ENCODE peak calls at places on chromosomes 12 and 14, in seven cellular contexts. One of them, this sample, is unnamed.

GRCh38 chr14:41950428-41950827 is 343.8 kb downstream of the LRFN5 start:
- DNase-seq in HFF-Myc: no peak
- DNase-seq in neuronal stem cell: no peak
- DNase-seq in GM12891: no peak
- DNase-seq in NCI-H510A: no peak
- DNase-seq in RWPE1: no peak
- DNase-seq in NCI-H1048: no peak
- DNase-seq in this sample: no peak

GRCh38 chr14:22283000-22283399 is 306.0 kb downstream of the DAD1 start:
- DNase-seq in HFF-Myc: no peak
- DNase-seq in neuronal stem cell: no peak
- DNase-seq in GM12891: no peak
- DNase-seq in NCI-H510A: no peak
- DNase-seq in RWPE1: no peak
- DNase-seq in NCI-H1048: no peak
- DNase-seq in this sample: no peak

GRCh38 chr14:73753043-73753886 is 39.1 kb upstream of the PNMA1 start:
- DNase-seq in HFF-Myc: no peak
- DNase-seq in neuronal stem cell: no peak
- DNase-seq in GM12891: no peak
- DNase-seq in NCI-H510A: no peak
- DNase-seq in RWPE1: no peak
- DNase-seq in NCI-H1048: no peak
- DNase-seq in this sample: no peak

GRCh38 chr14:103731916-103732867 is 16.6 kb downstream of the ZFYVE21 start:
- DNase-seq in HFF-Myc: no peak
- DNase-seq in neuronal stem cell: no peak
- DNase-seq in GM12891: no peak
- DNase-seq in NCI-H510A: no peak
- DNase-seq in RWPE1: no peak
- DNase-seq in NCI-H1048: no peak
- DNase-seq in this sample: no peak

GRCh38 chr14:66117600-66117999 is 368.6 kb upstream of the CCDC196 start:
- DNase-seq in HFF-Myc: no peak
- DNase-seq in neuronal stem cell: no peak
- DNase-seq in GM12891: no peak
- DNase-seq in NCI-H510A: no peak
- DNase-seq in RWPE1: peak; percentile 81
- DNase-seq in NCI-H1048: no peak
- DNase-seq in this sample: peak; percentile 12

GRCh38 chr12:6384499-6385436 is 806 bp downstream of the LTBR start:
- DNase-seq in HFF-Myc: no peak
- DNase-seq in neuronal stem cell: no peak
- DNase-seq in GM12891: no peak
- DNase-seq in NCI-H510A: no peak
- DNase-seq in RWPE1: no peak
- DNase-seq in NCI-H1048: no peak
- DNase-seq in this sample: no peak

GRCh38 chr14:39488600-39488999 is 56.4 kb upstream of the FBXO33 start:
- DNase-seq in HFF-Myc: no peak
- DNase-seq in neuronal stem cell: peak; percentile 75
- DNase-seq in GM12891: no peak
- DNase-seq in NCI-H510A: no peak
- DNase-seq in RWPE1: no peak
- DNase-seq in NCI-H1048: no peak
- DNase-seq in this sample: peak; percentile 32

GRCh38 chr12:120416490-120417216 is 21.3 kb upstream of the COX6A1 start:
- DNase-seq in HFF-Myc: no peak
- DNase-seq in neuronal stem cell: no peak
- DNase-seq in GM12891: no peak
- DNase-seq in NCI-H510A: no peak
- DNase-seq in RWPE1: no peak
- DNase-seq in NCI-H1048: no peak
- DNase-seq in this sample: no peak

GRCh38 chr14:76763362-76764041 is 2.2 kb downstream of the VASH1 start:
- DNase-seq in HFF-Myc: no peak
- DNase-seq in neuronal stem cell: no peak
- DNase-seq in GM12891: no peak
- DNase-seq in NCI-H510A: no peak
- DNase-seq in RWPE1: no peak
- DNase-seq in NCI-H1048: no peak
- DNase-seq in this sample: no peak

GRCh38 chr14:73239463-73240241 is 2.3 kb downstream of the PAPLN start:
- DNase-seq in HFF-Myc: no peak
- DNase-seq in neuronal stem cell: no peak
- DNase-seq in GM12891: no peak
- DNase-seq in NCI-H510A: no peak
- DNase-seq in RWPE1: no peak
- DNase-seq in NCI-H1048: no peak
- DNase-seq in this sample: no peak

GRCh38 chr12:52521175-52521574 is 981 bp upstream of the KRT5 start:
- DNase-seq in HFF-Myc: no peak
- DNase-seq in neuronal stem cell: no peak
- DNase-seq in GM12891: no peak
- DNase-seq in NCI-H510A: no peak
- DNase-seq in RWPE1: peak; percentile 73
- DNase-seq in NCI-H1048: no peak
- DNase-seq in this sample: no peak

GRCh38 chr12:16347391-16348298 is at the start of gene MGST1:
- DNase-seq in HFF-Myc: no peak
- DNase-seq in neuronal stem cell: peak; percentile 89
- DNase-seq in GM12891: peak; percentile 19
- DNase-seq in NCI-H510A: peak; percentile 79
- DNase-seq in RWPE1: peak; percentile 34
- DNase-seq in NCI-H1048: peak; percentile 74
- DNase-seq in this sample: peak; percentile 34

GRCh38 chr14:72753044-72753710 is 140.7 kb downstream of the DPF3 start:
- DNase-seq in HFF-Myc: no peak
- DNase-seq in neuronal stem cell: no peak
- DNase-seq in GM12891: no peak
- DNase-seq in NCI-H510A: no peak
- DNase-seq in RWPE1: no peak
- DNase-seq in NCI-H1048: no peak
- DNase-seq in this sample: no peak

GRCh38 chr14:88463318-88463717 is 77.9 kb downstream of the SPATA7 start:
- DNase-seq in HFF-Myc: no peak
- DNase-seq in neuronal stem cell: no peak
- DNase-seq in GM12891: no peak
- DNase-seq in NCI-H510A: no peak
- DNase-seq in RWPE1: no peak
- DNase-seq in NCI-H1048: no peak
- DNase-seq in this sample: no peak

GRCh38 chr14:77284066-77284855 is 13.3 kb upstream of the NGB start:
- DNase-seq in HFF-Myc: no peak
- DNase-seq in neuronal stem cell: no peak
- DNase-seq in GM12891: no peak
- DNase-seq in NCI-H510A: no peak
- DNase-seq in RWPE1: no peak
- DNase-seq in NCI-H1048: no peak
- DNase-seq in this sample: no peak

GRCh38 chr12:5987573-5987972 is 42.5 kb upstream of the ANO2 start:
- DNase-seq in HFF-Myc: no peak
- DNase-seq in neuronal stem cell: no peak
- DNase-seq in GM12891: no peak
- DNase-seq in NCI-H510A: no peak
- DNase-seq in RWPE1: no peak
- DNase-seq in NCI-H1048: no peak
- DNase-seq in this sample: no peak

GRCh38 chr12:116524964-116525379 is 34.2 kb upstream of the MAP1LC3B2 start:
- DNase-seq in HFF-Myc: no peak
- DNase-seq in neuronal stem cell: no peak
- DNase-seq in GM12891: no peak
- DNase-seq in NCI-H510A: no peak
- DNase-seq in RWPE1: peak; percentile 44
- DNase-seq in NCI-H1048: no peak
- DNase-seq in this sample: no peak

GRCh38 chr14:84937449-84937848 is 592.5 kb upstream of the FLRT2 start:
- DNase-seq in HFF-Myc: no peak
- DNase-seq in neuronal stem cell: no peak
- DNase-seq in GM12891: no peak
- DNase-seq in NCI-H510A: no peak
- DNase-seq in RWPE1: no peak
- DNase-seq in NCI-H1048: no peak
- DNase-seq in this sample: no peak

GRCh38 chr14:72961579-72962335 is 35.5 kb downstream of the DCAF4 start:
- DNase-seq in HFF-Myc: no peak
- DNase-seq in neuronal stem cell: no peak
- DNase-seq in GM12891: no peak
- DNase-seq in NCI-H510A: no peak
- DNase-seq in RWPE1: peak; percentile 90
- DNase-seq in NCI-H1048: no peak
- DNase-seq in this sample: no peak

GRCh38 chr12:74641262-74641661 is 103.6 kb downstream of the ATXN7L3B start:
- DNase-seq in HFF-Myc: no peak
- DNase-seq in neuronal stem cell: no peak
- DNase-seq in GM12891: no peak
- DNase-seq in NCI-H510A: no peak
- DNase-seq in RWPE1: no peak
- DNase-seq in NCI-H1048: no peak
- DNase-seq in this sample: no peak

GRCh38 chr12:109670647-109671046 is 43.0 kb upstream of the FAM222A start:
- DNase-seq in HFF-Myc: no peak
- DNase-seq in neuronal stem cell: no peak
- DNase-seq in GM12891: no peak
- DNase-seq in NCI-H510A: no peak
- DNase-seq in RWPE1: no peak
- DNase-seq in NCI-H1048: no peak
- DNase-seq in this sample: no peak

GRCh38 chr12:119296535-119296934 is 38.0 kb upstream of the CCDC60 start:
- DNase-seq in HFF-Myc: no peak
- DNase-seq in neuronal stem cell: no peak
- DNase-seq in GM12891: no peak
- DNase-seq in NCI-H510A: no peak
- DNase-seq in RWPE1: no peak
- DNase-seq in NCI-H1048: no peak
- DNase-seq in this sample: peak; percentile 13

GRCh38 chr12:124551268-124552144 is 15.9 kb downstream of the NCOR2 start:
- DNase-seq in HFF-Myc: no peak
- DNase-seq in neuronal stem cell: no peak
- DNase-seq in GM12891: no peak
- DNase-seq in NCI-H510A: peak; percentile 54
- DNase-seq in RWPE1: peak; percentile 59
- DNase-seq in NCI-H1048: no peak
- DNase-seq in this sample: peak; percentile 48

GRCh38 chr12:132513070-132513398 is 23.1 kb downstream of the FBRSL1 start:
- DNase-seq in HFF-Myc: no peak
- DNase-seq in neuronal stem cell: no peak
- DNase-seq in GM12891: no peak
- DNase-seq in NCI-H510A: no peak
- DNase-seq in RWPE1: no peak
- DNase-seq in NCI-H1048: no peak
- DNase-seq in this sample: no peak

GRCh38 chr12:133058203-133059125 is 21.2 kb downstream of the ZNF84 start:
- DNase-seq in HFF-Myc: no peak
- DNase-seq in neuronal stem cell: no peak
- DNase-seq in GM12891: no peak
- DNase-seq in NCI-H510A: no peak
- DNase-seq in RWPE1: no peak
- DNase-seq in NCI-H1048: no peak
- DNase-seq in this sample: peak; percentile 11

GRCh38 chr12:19454837-19455236 is 15.5 kb downstream of the AEBP2 start:
- DNase-seq in HFF-Myc: no peak
- DNase-seq in neuronal stem cell: no peak
- DNase-seq in GM12891: no peak
- DNase-seq in NCI-H510A: no peak
- DNase-seq in RWPE1: no peak
- DNase-seq in NCI-H1048: no peak
- DNase-seq in this sample: no peak

GRCh38 chr12:122793685-122794106 is 19.3 kb downstream of the CCDC62 start:
- DNase-seq in HFF-Myc: peak; percentile 45
- DNase-seq in neuronal stem cell: peak; percentile 51
- DNase-seq in GM12891: no peak
- DNase-seq in NCI-H510A: peak; percentile 8
- DNase-seq in RWPE1: peak; percentile 65
- DNase-seq in NCI-H1048: no peak
- DNase-seq in this sample: peak; percentile 51

GRCh38 chr14:90553921-90554336 is 157.1 kb downstream of the CALM1 start:
- DNase-seq in HFF-Myc: no peak
- DNase-seq in neuronal stem cell: no peak
- DNase-seq in GM12891: no peak
- DNase-seq in NCI-H510A: no peak
- DNase-seq in RWPE1: no peak
- DNase-seq in NCI-H1048: no peak
- DNase-seq in this sample: no peak

GRCh38 chr12:4251228-4251891 is 22.2 kb upstream of the CCND2 start:
- DNase-seq in HFF-Myc: no peak
- DNase-seq in neuronal stem cell: no peak
- DNase-seq in GM12891: no peak
- DNase-seq in NCI-H510A: no peak
- DNase-seq in RWPE1: no peak
- DNase-seq in NCI-H1048: no peak
- DNase-seq in this sample: no peak

GRCh38 chr14:24911324-24912095 is 138.4 kb downstream of the STXBP6 start:
- DNase-seq in HFF-Myc: peak; percentile 37
- DNase-seq in neuronal stem cell: no peak
- DNase-seq in GM12891: no peak
- DNase-seq in NCI-H510A: no peak
- DNase-seq in RWPE1: no peak
- DNase-seq in NCI-H1048: no peak
- DNase-seq in this sample: no peak

GRCh38 chr12:2553388-2554126 is 241.2 kb upstream of the FKBP4 start:
- DNase-seq in HFF-Myc: no peak
- DNase-seq in neuronal stem cell: no peak
- DNase-seq in GM12891: no peak
- DNase-seq in NCI-H510A: no peak
- DNase-seq in RWPE1: no peak
- DNase-seq in NCI-H1048: no peak
- DNase-seq in this sample: no peak

GRCh38 chr14:102418853-102419240 is 56.1 kb downstream of the TECPR2 start:
- DNase-seq in HFF-Myc: no peak
- DNase-seq in neuronal stem cell: no peak
- DNase-seq in GM12891: no peak
- DNase-seq in NCI-H510A: no peak
- DNase-seq in RWPE1: no peak
- DNase-seq in NCI-H1048: no peak
- DNase-seq in this sample: no peak